ENCODE peak calls at places on chromosome 21, in four cellular contexts. One of them, this sample, is unnamed.

GRCh38 chr21:37244506-37245083 is 22.5 kb downstream of the VPS26C start:
- ATAC-seq in upper lobe of right lung: no peak
- ATAC-seq in natural killer cell: peak; percentile 29
- ATAC-seq in left cardiac atrium: no peak
- ATAC-seq in this sample: no peak

GRCh38 chr21:26421724-26422123 is 151.4 kb downstream of the CYYR1 start:
- ATAC-seq in upper lobe of right lung: no peak
- ATAC-seq in natural killer cell: no peak
- ATAC-seq in left cardiac atrium: no peak
- ATAC-seq in this sample: no peak

GRCh38 chr21:16308269-16308668 is 578.5 kb downstream of the USP25 start:
- ATAC-seq in upper lobe of right lung: no peak
- ATAC-seq in natural killer cell: no peak
- ATAC-seq in left cardiac atrium: no peak
- ATAC-seq in this sample: no peak

GRCh38 chr21:31078796-31079195 is 40.5 kb upstream of the KRTAP19-8 start:
- ATAC-seq in upper lobe of right lung: no peak
- ATAC-seq in natural killer cell: no peak
- ATAC-seq in left cardiac atrium: no peak
- ATAC-seq in this sample: no peak

GRCh38 chr21:42200906-42201614 is 17.9 kb upstream of the ABCG1 start:
- ATAC-seq in upper lobe of right lung: no peak
- ATAC-seq in natural killer cell: no peak
- ATAC-seq in left cardiac atrium: no peak
- ATAC-seq in this sample: no peak

GRCh38 chr21:42850866-42851391 is 28.4 kb downstream of the WDR4 start:
- ATAC-seq in upper lobe of right lung: peak; percentile 39
- ATAC-seq in natural killer cell: peak; percentile 67
- ATAC-seq in left cardiac atrium: no peak
- ATAC-seq in this sample: peak; percentile 56

GRCh38 chr21:34836103-34836932 is 167.5 kb downstream of the CLIC6 start:
- ATAC-seq in upper lobe of right lung: peak; percentile 85
- ATAC-seq in natural killer cell: no peak
- ATAC-seq in left cardiac atrium: peak; percentile 89
- ATAC-seq in this sample: peak; percentile 89

GRCh38 chr21:27649746-27650145 is 682.9 kb upstream of the ADAMTS5 start:
- ATAC-seq in upper lobe of right lung: no peak
- ATAC-seq in natural killer cell: no peak
- ATAC-seq in left cardiac atrium: no peak
- ATAC-seq in this sample: no peak

GRCh38 chr21:36035381-36035791 is 24.9 kb downstream of the SETD4 start:
- ATAC-seq in upper lobe of right lung: peak; percentile 36
- ATAC-seq in natural killer cell: no peak
- ATAC-seq in left cardiac atrium: peak; percentile 88
- ATAC-seq in this sample: peak; percentile 47

GRCh38 chr21:42307106-42307505 is 8.1 kb downstream of the TFF3 start:
- ATAC-seq in upper lobe of right lung: no peak
- ATAC-seq in natural killer cell: no peak
- ATAC-seq in left cardiac atrium: no peak
- ATAC-seq in this sample: no peak

GRCh38 chr21:42282021-42282420 is 33.2 kb downstream of the TFF3 start:
- ATAC-seq in upper lobe of right lung: no peak
- ATAC-seq in natural killer cell: no peak
- ATAC-seq in left cardiac atrium: no peak
- ATAC-seq in this sample: no peak

GRCh38 chr21:18812308-18812707 is 408.7 kb upstream of the TMPRSS15 start:
- ATAC-seq in upper lobe of right lung: no peak
- ATAC-seq in natural killer cell: no peak
- ATAC-seq in left cardiac atrium: no peak
- ATAC-seq in this sample: no peak

GRCh38 chr21:43645414-43645891 is 13.8 kb downstream of the HSF2BP start:
- ATAC-seq in upper lobe of right lung: peak; percentile 86
- ATAC-seq in natural killer cell: no peak
- ATAC-seq in left cardiac atrium: peak; percentile 84
- ATAC-seq in this sample: peak; percentile 85

GRCh38 chr21:45972716-45973474 is 8.7 kb upstream of the COL6A1 start:
- ATAC-seq in upper lobe of right lung: peak; percentile 25
- ATAC-seq in natural killer cell: no peak
- ATAC-seq in left cardiac atrium: peak; percentile 53
- ATAC-seq in this sample: peak; percentile 40

GRCh38 chr21:37405629-37406028 is 39.1 kb downstream of the DYRK1A start:
- ATAC-seq in upper lobe of right lung: no peak
- ATAC-seq in natural killer cell: peak; percentile 23
- ATAC-seq in left cardiac atrium: no peak
- ATAC-seq in this sample: no peak

GRCh38 chr21:21367583-21367982 is 369.4 kb downstream of the NCAM2 start:
- ATAC-seq in upper lobe of right lung: no peak
- ATAC-seq in natural killer cell: no peak
- ATAC-seq in left cardiac atrium: no peak
- ATAC-seq in this sample: no peak

GRCh38 chr21:45048026-45048698 is 26.2 kb upstream of the ADARB1 start:
- ATAC-seq in upper lobe of right lung: no peak
- ATAC-seq in natural killer cell: no peak
- ATAC-seq in left cardiac atrium: peak; percentile 29
- ATAC-seq in this sample: no peak

GRCh38 chr21:38897532-38898421 is 92.0 kb downstream of the ETS2 start:
- ATAC-seq in upper lobe of right lung: no peak
- ATAC-seq in natural killer cell: no peak
- ATAC-seq in left cardiac atrium: no peak
- ATAC-seq in this sample: no peak

GRCh38 chr21:37531402-37532042 is 164.9 kb downstream of the DYRK1A start:
- ATAC-seq in upper lobe of right lung: peak; percentile 71
- ATAC-seq in natural killer cell: no peak
- ATAC-seq in left cardiac atrium: peak; percentile 87
- ATAC-seq in this sample: no peak

GRCh38 chr21:29718081-29718815 is 221.5 kb downstream of the GRIK1 start:
- ATAC-seq in upper lobe of right lung: no peak
- ATAC-seq in natural killer cell: no peak
- ATAC-seq in left cardiac atrium: no peak
- ATAC-seq in this sample: no peak

GRCh38 chr21:34213959-34214358 is 140.6 kb downstream of the MRPS6 start:
- ATAC-seq in upper lobe of right lung: no peak
- ATAC-seq in natural killer cell: no peak
- ATAC-seq in left cardiac atrium: no peak
- ATAC-seq in this sample: no peak

GRCh38 chr21:45478816-45479669 is 63.2 kb downstream of the SLC19A1 start:
- ATAC-seq in upper lobe of right lung: no peak
- ATAC-seq in natural killer cell: no peak
- ATAC-seq in left cardiac atrium: no peak
- ATAC-seq in this sample: no peak

GRCh38 chr21:32978346-32979270 is 47.1 kb upstream of the OLIG2 start:
- ATAC-seq in upper lobe of right lung: no peak
- ATAC-seq in natural killer cell: no peak
- ATAC-seq in left cardiac atrium: no peak
- ATAC-seq in this sample: no peak

GRCh38 chr21:14825405-14826032 is 239.3 kb downstream of the NRIP1 start:
- ATAC-seq in upper lobe of right lung: no peak
- ATAC-seq in natural killer cell: no peak
- ATAC-seq in left cardiac atrium: no peak
- ATAC-seq in this sample: no peak

GRCh38 chr21:27244796-27245195 is 277.9 kb upstream of the ADAMTS5 start:
- ATAC-seq in upper lobe of right lung: no peak
- ATAC-seq in natural killer cell: no peak
- ATAC-seq in left cardiac atrium: no peak
- ATAC-seq in this sample: no peak

GRCh38 chr21:43602277-43603229 is 56.7 kb downstream of the HSF2BP start:
- ATAC-seq in upper lobe of right lung: peak; percentile 50
- ATAC-seq in natural killer cell: no peak
- ATAC-seq in left cardiac atrium: no peak
- ATAC-seq in this sample: no peak

GRCh38 chr21:20538039-20538658 is 460.1 kb upstream of the NCAM2 start:
- ATAC-seq in upper lobe of right lung: no peak
- ATAC-seq in natural killer cell: no peak
- ATAC-seq in left cardiac atrium: no peak
- ATAC-seq in this sample: no peak

GRCh38 chr21:25385912-25386474 is 221.3 kb downstream of the MRPL39 start:
- ATAC-seq in upper lobe of right lung: peak; percentile 94
- ATAC-seq in natural killer cell: peak; percentile 57
- ATAC-seq in left cardiac atrium: peak; percentile 15
- ATAC-seq in this sample: peak; percentile 91

GRCh38 chr21:21163904-21164303 is 165.7 kb downstream of the NCAM2 start:
- ATAC-seq in upper lobe of right lung: peak; percentile 63
- ATAC-seq in natural killer cell: peak; percentile 69
- ATAC-seq in left cardiac atrium: peak; percentile 55
- ATAC-seq in this sample: peak; percentile 88

GRCh38 chr21:38853421-38853919 is 47.7 kb downstream of the ETS2 start:
- ATAC-seq in upper lobe of right lung: peak; percentile 64
- ATAC-seq in natural killer cell: no peak
- ATAC-seq in left cardiac atrium: peak; percentile 41
- ATAC-seq in this sample: peak; percentile 76

GRCh38 chr21:45098867-45099266 is 24.5 kb downstream of the ADARB1 start:
- ATAC-seq in upper lobe of right lung: no peak
- ATAC-seq in natural killer cell: no peak
- ATAC-seq in left cardiac atrium: no peak
- ATAC-seq in this sample: peak; percentile 53

GRCh38 chr21:27759091-27759659 is 792.3 kb upstream of the ADAMTS5 start:
- ATAC-seq in upper lobe of right lung: peak; percentile 86
- ATAC-seq in natural killer cell: no peak
- ATAC-seq in left cardiac atrium: peak; percentile 57
- ATAC-seq in this sample: no peak

GRCh38 chr21:18443686-18444085 is 40.1 kb upstream of the TMPRSS15 start:
- ATAC-seq in upper lobe of right lung: no peak
- ATAC-seq in natural killer cell: no peak
- ATAC-seq in left cardiac atrium: no peak
- ATAC-seq in this sample: no peak

GRCh38 chr21:34311561-34312330 is 52.1 kb upstream of the KCNE2 start:
- ATAC-seq in upper lobe of right lung: no peak
- ATAC-seq in natural killer cell: no peak
- ATAC-seq in left cardiac atrium: peak; percentile 84
- ATAC-seq in this sample: no peak

GRCh38 chr21:46555225-46555617 is 49.7 kb downstream of the S100B start:
- ATAC-seq in upper lobe of right lung: no peak
- ATAC-seq in natural killer cell: no peak
- ATAC-seq in left cardiac atrium: peak; percentile 20
- ATAC-seq in this sample: no peak

GRCh38 chr21:39061766-39062165 is 121.5 kb downstream of the PSMG1 start:
- ATAC-seq in upper lobe of right lung: peak; percentile 8
- ATAC-seq in natural killer cell: no peak
- ATAC-seq in left cardiac atrium: no peak
- ATAC-seq in this sample: no peak

GRCh38 chr21:29017639-29018237 is 1.4 kb downstream of the RWDD2B start:
- ATAC-seq in upper lobe of right lung: peak; percentile 43
- ATAC-seq in natural killer cell: no peak
- ATAC-seq in left cardiac atrium: no peak
- ATAC-seq in this sample: no peak

GRCh38 chr21:29205009-29205408 is 74.6 kb downstream of the MAP3K7CL start:
- ATAC-seq in upper lobe of right lung: no peak
- ATAC-seq in natural killer cell: no peak
- ATAC-seq in left cardiac atrium: no peak
- ATAC-seq in this sample: no peak

GRCh38 chr21:35023396-35024070 is 25.6 kb downstream of the RUNX1 start:
- ATAC-seq in upper lobe of right lung: no peak
- ATAC-seq in natural killer cell: no peak
- ATAC-seq in left cardiac atrium: no peak
- ATAC-seq in this sample: no peak